ENCODE peak calls at places on chromosomes 13 and 19, in seven cellular contexts. A, L, H, O, B, P and E are unnamed samples.

GRCh38 chr13:53694814-53695533 is 666.4 kb downstream of the OLFM4 start:
- DNase-seq in A (no peak), L (no peak), H (no peak), O (no peak), B (no peak), P (no peak), E (no peak)

GRCh38 chr13:39876258-39876657 is 220.8 kb downstream of the COG6 start:
- DNase-seq in A (peak; percentile 76), L (no peak), H (no peak), O (no peak), B (peak; percentile 85), P (peak; percentile 91), E (peak; percentile 89)

GRCh38 chr13:95128045-95128643 is 173.1 kb downstream of the ABCC4 start:
- DNase-seq in A (peak; percentile 2), L (no peak), H (no peak), O (no peak), B (no peak), P (no peak), E (no peak)

GRCh38 chr19:41363753-41364545 is at the start of gene B9D2:
- DNase-seq in A (peak; percentile 99), L (peak; percentile 99), H (peak; percentile 94), O (peak; percentile 98), B (peak; percentile 99), P (peak; percentile 96), E (peak; percentile 94)

GRCh38 chr13:24709186-24709913 is 29.1 kb downstream of the ATP12A start:
- DNase-seq in A (no peak), L (no peak), H (no peak), O (no peak), B (no peak), P (no peak), E (no peak)

GRCh38 chr19:54418030-54418929 is 3.0 kb downstream of the TTYH1 start:
- DNase-seq in A (no peak), L (no peak), H (no peak), O (no peak), B (peak; percentile 73), P (no peak), E (no peak)

GRCh38 chr13:31965361-31966066 is 66.1 kb upstream of the FRY start:
- DNase-seq in A (peak; percentile 43), L (no peak), H (no peak), O (no peak), B (peak; percentile 61), P (peak; percentile 59), E (peak; percentile 66)

GRCh38 chr19:15332311-15332996 is at the start of gene BRD4:
- DNase-seq in A (peak; percentile 41), L (peak; percentile 64), H (peak; percentile 90), O (peak; percentile 47), B (peak; percentile 65), P (peak; percentile 35), E (no peak)

GRCh38 chr13:27054760-27055159 is 116.9 kb downstream of the USP12 start:
- DNase-seq in A (no peak), L (no peak), H (no peak), O (no peak), B (no peak), P (no peak), E (no peak)

GRCh38 chr19:44552324-44552723 is 22.8 kb upstream of the CEACAM20 start:
- DNase-seq in A (peak; percentile 12), L (no peak), H (no peak), O (no peak), B (peak; percentile 35), P (peak; percentile 45), E (peak; percentile 65)

GRCh38 chr13:110319774-110320509 is 12.9 kb downstream of the COL4A2 start:
- DNase-seq in A (peak; percentile 43), L (no peak), H (peak; percentile 73), O (no peak), B (peak; percentile 64), P (peak; percentile 78), E (peak; percentile 87)

DNA sequence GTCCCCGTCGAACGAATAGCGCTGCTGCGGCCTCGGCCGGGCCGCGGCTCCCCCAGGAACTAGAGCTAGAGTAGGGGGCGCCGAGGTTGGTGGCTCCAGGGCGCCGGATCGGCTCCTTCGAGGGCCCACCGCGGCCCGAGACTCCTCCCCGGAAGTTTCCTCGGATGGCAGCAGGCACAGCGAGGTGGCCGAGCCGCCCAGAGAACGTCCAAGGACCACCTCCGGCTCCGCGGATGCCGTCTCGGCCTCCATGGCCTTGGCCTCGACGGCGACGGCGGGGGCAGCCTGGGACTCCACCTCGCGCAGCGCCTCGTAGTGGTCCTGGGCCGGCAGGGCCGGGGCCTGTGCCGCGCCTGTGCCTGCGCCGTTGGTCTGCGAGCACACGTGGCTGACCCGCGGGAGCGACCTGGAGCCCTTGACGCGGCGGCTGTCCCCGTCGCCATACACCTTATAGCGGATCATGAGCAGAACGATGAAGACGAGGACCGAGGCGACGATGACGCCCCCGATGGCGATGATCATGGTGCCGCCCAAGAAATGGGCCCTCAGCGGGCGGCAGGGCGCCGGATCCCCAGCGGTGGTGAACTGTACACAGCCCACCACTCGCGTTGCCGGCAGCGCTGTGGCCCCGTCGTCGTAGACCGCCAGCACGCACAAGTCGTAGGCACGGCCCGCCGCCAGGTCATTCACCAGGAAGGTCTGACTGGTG is 11.8 kb downstream of the IFNL1 start:
- DNase-seq in A (no peak), L (no peak), H (no peak), O (no peak), B (no peak), P (no peak), E (no peak)
- H3K27ac ChIP-seq in A (no peak overlapping the region), L (no peak overlapping the region), H (no peak overlapping the region), O (no peak overlapping the region), B (no peak overlapping the region), P (no peak overlapping the region), E (no peak overlapping the region)

DNA sequence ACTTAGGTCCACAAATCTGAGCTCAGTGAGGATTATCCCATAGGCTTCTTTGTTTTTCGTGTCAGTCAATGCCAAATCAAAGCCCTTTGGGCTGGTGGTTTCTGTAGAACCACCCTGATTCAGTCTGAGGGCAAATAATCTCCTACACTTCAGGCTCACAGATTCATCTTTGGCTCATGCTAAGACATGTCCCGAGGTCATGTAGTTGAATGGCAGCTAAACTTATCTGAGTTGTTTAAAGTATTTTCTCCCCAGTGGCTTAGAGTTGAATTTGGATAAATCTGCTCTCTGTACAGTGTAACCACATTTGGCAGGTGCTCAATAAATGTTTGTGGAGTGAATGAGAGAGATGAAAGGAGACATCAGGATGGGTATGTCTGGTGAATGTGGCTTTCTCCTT is 13.1 kb upstream of the SLC25A42 start:
- DNase-seq in A (no peak), L (no peak), H (no peak), O (no peak), B (no peak), P (peak; percentile 57), E (peak; percentile 60)
- H3K4me1 ChIP-seq in A (no peaks in the 10 kb centered on the region), L (no peaks in the 10 kb centered on the region), H (no peaks in the 10 kb centered on the region), O (peaks cover 13% of the 10 kb centered on the region), B (no peaks in the 10 kb centered on the region), P (peaks cover 19% of the 10 kb centered on the region), E (peaks cover 7% of the 10 kb centered on the region)

GRCh38 chr13:112071902-112072530 is 5.1 kb downstream of the SOX1 start:
- DNase-seq in A (no peak), L (no peak), H (no peak), O (no peak), B (no peak), P (no peak), E (no peak)

GRCh38 chr13:112071011-112071901 is 4.3 kb downstream of the SOX1 start:
- DNase-seq in A (no peak), L (no peak), H (no peak), O (no peak), B (no peak), P (no peak), E (no peak)

GRCh38 chr13:112073245-112074138 is 6.5 kb downstream of the SOX1 start:
- DNase-seq in A (no peak), L (no peak), H (no peak), O (no peak), B (no peak), P (no peak), E (no peak)

GRCh38 chr13:112072531-112073244 is 5.7 kb downstream of the SOX1 start:
- DNase-seq in A (no peak), L (peak; percentile 17), H (no peak), O (no peak), B (no peak), P (no peak), E (no peak)

GRCh38 chr13:112074139-112074710 is 7.3 kb downstream of the SOX1 start:
- DNase-seq in A (no peak), L (no peak), H (no peak), O (no peak), B (no peak), P (no peak), E (no peak)
- TF ChIP-seq CTCF in A (no peak), L (no peak), H (no peak), O (no peak), B (no peak), P (no peak), E (no peak)

GRCh38 chr19:1103691-1104451 is at the start of gene GPX4:
- DNase-seq in A (peak; percentile 99), L (peak; percentile 99), H (peak; percentile 97), O (peak; percentile 99), B (peak; percentile 100), P (peak; percentile 99), E (peak; percentile 96)

GRCh38 chr19:1105217-1105872 is 1.6 kb downstream of the GPX4 start:
- DNase-seq in A (no peak), L (no peak), H (no peak), O (no peak), B (peak; percentile 29), P (no peak), E (no peak)

GRCh38 chr19:1104452-1105216 is 840 bp downstream of the GPX4 start:
- DNase-seq in A (peak; percentile 70), L (peak; percentile 78), H (peak; percentile 86), O (peak; percentile 59), B (peak; percentile 80), P (peak; percentile 75), E (peak; percentile 52)

GRCh38 chr19:1101337-1101698 is 2.5 kb upstream of the GPX4 start:
- DNase-seq in A (no peak), L (peak; percentile 60), H (no peak), O (peak; percentile 48), B (no peak), P (no peak), E (no peak)

DNA sequence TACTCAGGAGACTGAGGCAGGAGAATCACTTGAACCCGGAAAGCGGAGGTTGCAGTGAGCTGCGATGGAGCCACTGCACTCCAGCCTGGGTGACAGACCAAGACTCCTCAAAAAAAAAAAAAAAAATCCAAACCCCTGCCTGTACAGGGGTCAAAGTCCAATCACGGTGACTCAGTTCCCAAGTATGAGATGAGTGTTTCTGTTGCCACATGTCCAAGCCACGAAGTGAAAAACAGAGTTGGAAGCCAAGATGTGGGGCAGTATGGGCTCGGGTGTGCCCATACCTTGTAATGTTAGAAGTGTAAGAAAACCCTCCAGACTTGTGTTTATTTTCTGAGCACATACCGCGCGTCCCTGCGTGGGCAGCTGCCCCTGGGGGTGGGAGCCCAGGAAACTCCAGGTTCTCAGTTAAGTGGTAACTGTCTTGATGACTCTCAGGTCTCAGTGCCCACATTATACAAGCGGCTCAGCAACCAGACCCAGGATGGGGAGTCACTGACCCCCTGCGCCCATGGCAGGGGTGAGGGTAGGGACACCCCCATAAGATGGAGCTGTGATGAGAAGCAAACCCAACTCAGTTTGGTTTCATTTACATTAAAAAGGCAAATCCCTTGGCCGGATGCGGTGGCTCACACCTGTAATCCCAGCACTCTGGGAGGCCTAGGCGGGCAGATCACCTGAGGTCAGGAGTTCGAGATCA is 1.2 kb upstream of the GPX4 start:
- DNase-seq in A (peak; percentile 100), L (no peak), H (no peak), O (peak; percentile 82), B (peak; percentile 99), P (peak; percentile 99), E (peak; percentile 92)
- H3K27ac ChIP-seq in A (peak overlapping the region; percentile 82), L (peak overlapping the region; percentile 99), H (peak overlapping the region; percentile 62), O (peak overlapping the region; percentile 99), B (peak overlapping the region; percentile 92), P (peak overlapping the region; percentile 79), E (peak overlapping the region; percentile 63)